ENCODE peak calls at places on chromosomes 13 and 19, in four cellular contexts. E, H, I and Y are unnamed samples.

GRCh38 chr13:80339841-80340642 is 884 bp downstream of the SPRY2 start:
- DNase-seq in H (peak), I (no peak), E (no peak), Y (no peak)

GRCh38 chr19:6238256-6238642 is 41.5 kb downstream of the MLLT1 start:
- DNase-seq in H (no peak), I (no peak), E (no peak), Y (no peak)

GRCh38 chr19:55537741-55538111 is 793 bp upstream of the SBK2 start:
- DNase-seq in E (no peak), H (no peak), I (no peak), Y (no peak)

GRCh38 chr13:43180036-43180660 is 156.8 kb downstream of the DNAJC15 start:
- DNase-seq in H (no peak), E (no peak), I (no peak), Y (no peak)

GRCh38 chr19:48844472-48844871 is 8.2 kb upstream of the HSD17B14 start:
- DNase-seq in I (peak), E (no peak), H (peak), Y (no peak)

GRCh38 chr13:43232144-43232840 is 208.9 kb downstream of the DNAJC15 start:
- DNase-seq in E (no peak), I (no peak), H (no peak), Y (no peak)

GRCh38 chr19:13004273-13004672 is 9.0 kb downstream of the NFIX start:
- DNase-seq in I (no peak), H (no peak), E (no peak), Y (no peak)

GRCh38 chr13:30998548-30999140 is 66.2 kb downstream of the TEX26 start:
- DNase-seq in H (no peak), I (no peak), E (no peak), Y (no peak)

GRCh38 chr13:38763446-38764381 is 76.8 kb downstream of the FREM2 start:
- DNase-seq in H (peak), E (no peak), I (no peak), Y (no peak)

GRCh38 chr13:44312131-44312530 is 61.5 kb upstream of the SERP2 start:
- DNase-seq in E (no peak), H (no peak), I (no peak), Y (no peak)

GRCh38 chr13:76189882-76190519 is 553.9 kb downstream of the LMO7 start:
- DNase-seq in H (no peak), E (no peak), I (no peak), Y (no peak)

GRCh38 chr13:77359171-77359570 is 32.3 kb upstream of the MYCBP2 start:
- DNase-seq in E (no peak), I (no peak), H (no peak), Y (no peak)

GRCh38 chr19:39506944-39507714 is 7.8 kb upstream of the SELENOV start:
- DNase-seq in E (no peak), I (no peak), H (peak), Y (peak)

GRCh38 chr13:105142556-105142955 is 1392.9 kb downstream of the EFNB2 start:
- DNase-seq in H (no peak), I (no peak), E (no peak), Y (no peak)

GRCh38 chr13:19362946-19363510 is 181.4 kb upstream of the TUBA3C start:
- DNase-seq in I (no peak), H (no peak), E (no peak), Y (no peak)

GRCh38 chr19:1945899-1946298 is 4.9 kb downstream of the CSNK1G2 start:
- DNase-seq in H (peak), E (no peak), I (no peak), Y (no peak)

GRCh38 chr19:55255618-55256423 is 3.0 kb downstream of the PPP6R1 start:
- DNase-seq in E (peak), I (no peak), H (peak), Y (no peak)

GRCh38 chr13:31773538-31773937 is 34.2 kb downstream of the RXFP2 start:
- DNase-seq in I (no peak), H (no peak), E (no peak), Y (no peak)

GRCh38 chr13:50052478-50052877 is 37.2 kb downstream of the KCNRG start:
- DNase-seq in I (no peak), E (no peak), H (no peak), Y (no peak)

GRCh38 chr13:78334059-78334458 is 269.3 kb downstream of the POU4F1 start:
- DNase-seq in E (no peak), I (no peak), H (no peak), Y (no peak)

GRCh38 chr19:38759590-38760003 is 13.7 kb downstream of the LGALS7 start:
- DNase-seq in E (no peak), I (no peak), H (peak), Y (no peak)

GRCh38 chr13:42232671-42233070 is 39.3 kb upstream of the AKAP11 start:
- DNase-seq in I (no peak), E (no peak), H (no peak), Y (no peak)

GRCh38 chr13:51879133-51879532 is 17.4 kb downstream of the CCDC70 start:
- DNase-seq in I (no peak), H (no peak), E (no peak), Y (no peak)

GRCh38 chr19:4811328-4812131 is 20.0 kb downstream of the TICAM1 start:
- DNase-seq in E (no peak), I (peak), H (peak), Y (peak)

GRCh38 chr19:13212759-13213330 is 62.6 kb downstream of the IER2 start:
- DNase-seq in H (peak), I (peak), E (peak), Y (peak)

GRCh38 chr13:29591310-29591709 is 4.2 kb downstream of the SLC7A1 start:
- DNase-seq in H (no peak), E (no peak), I (no peak), Y (no peak)

GRCh38 chr19:7292950-7293794 is 1.0 kb downstream of the INSR start:
- DNase-seq in H (peak), E (no peak), I (no peak), Y (no peak)

GRCh38 chr19:40807147-40808020 is 8.4 kb downstream of the EGLN2 start:
- DNase-seq in H (peak), E (no peak), I (no peak), Y (no peak)
- TF ChIP-seq CTCF in H (peak), E (peak), I (peak), Y (peak)

GRCh38 chr19:57709616-57710015 is 612 bp upstream of the ZNF154 start:
- DNase-seq in I (no peak), H (no peak), E (no peak), Y (no peak)

GRCh38 chr19:57706346-57706745 is 2.7 kb downstream of the ZNF154 start:
- DNase-seq in I (no peak), H (no peak), E (no peak), Y (no peak)

GRCh38 chr19:57712222-57712621 is 3.2 kb upstream of the ZNF154 start:
- DNase-seq in I (no peak), E (no peak), H (no peak), Y (no peak)

DNA sequence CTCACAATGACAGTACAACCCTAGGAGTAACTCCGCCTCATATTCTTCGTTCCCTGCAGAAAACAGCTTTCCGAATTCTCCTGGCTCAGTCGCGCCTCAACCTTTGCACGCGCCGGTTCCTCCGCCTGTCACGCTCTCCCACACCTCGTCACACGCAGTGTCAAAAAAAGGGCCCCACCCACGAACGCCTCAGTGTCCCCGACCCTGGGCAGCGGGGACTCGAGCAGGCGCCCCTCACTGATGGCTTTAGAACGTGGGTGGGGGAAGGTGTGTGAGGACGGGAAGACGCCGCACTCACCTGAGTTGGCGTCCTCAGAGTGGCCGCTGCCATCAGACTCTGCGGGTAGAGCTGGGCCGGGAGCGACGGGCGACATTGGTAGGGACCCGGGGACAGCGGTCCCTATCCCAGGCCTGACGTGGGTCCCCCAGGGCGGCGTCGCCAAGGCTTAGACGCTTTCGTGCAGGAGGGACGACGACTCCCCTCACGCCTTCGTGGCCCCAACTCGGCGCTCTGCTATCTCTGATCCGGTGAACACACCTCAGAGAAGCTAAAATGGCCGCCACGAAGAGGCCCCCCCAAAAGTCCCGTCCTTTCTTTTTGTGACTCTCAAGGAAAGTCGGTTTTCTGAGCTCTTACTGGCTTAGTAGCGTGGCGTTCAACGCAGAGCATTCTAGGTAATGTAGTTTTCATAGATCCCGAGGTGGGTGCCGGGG is at the start of gene ZNF154:
- DNase-seq in H (no peak), E (no peak), I (no peak), Y (no peak)
- TF ChIP-seq SIN3A in H (no peak), E (no peak), I (no peak), Y (no peak)

GRCh38 chr13:68234278-68234677 is 1004.1 kb upstream of the PCDH9 start:
- DNase-seq in E (no peak), I (no peak), H (no peak), Y (no peak)
- TF ChIP-seq CTCF in E (no peak), I (no peak), H (no peak), Y (peak)

GRCh38 chr19:3468211-3468610 is 12.1 kb downstream of the SMIM24 start:
- DNase-seq in I (no peak), H (no peak), E (no peak), Y (no peak)
- TF ChIP-seq SIN3A in I (no peak), H (no peak), E (no peak), Y (no peak)